ENCODE peak calls at places on chromosomes 16 and 17, in five cellular contexts. S, F, B, M and I are unnamed samples.

GRCh38 chr16:70470927-70471341 is 16.5 kb downstream of the FCSK start:
- DNase-seq in B (no peak), F (peak; percentile 65), M (no peak), S (no peak), I (no peak)

GRCh38 chr17:82358467-82359350 is at the start of gene TEX19:
- DNase-seq in S (no peak), B (no peak), M (no peak), F (peak; percentile 70), I (no peak)

GRCh38 chr17:65930140-65930715 is 261.7 kb downstream of the CEP112 start:
- DNase-seq in B (no peak), S (no peak), M (no peak), F (no peak), I (peak; percentile 58)

GRCh38 chr16:31461921-31462804 is 2.9 kb downstream of the ARMC5 start:
- DNase-seq in B (no peak), F (no peak), S (no peak), M (no peak), I (no peak)

GRCh38 chr17:9419932-9420453 is 155.6 kb downstream of the STX8 start:
- DNase-seq in B (no peak), S (no peak), M (no peak), F (no peak), I (no peak)

GRCh38 chr16:46843898-46844642 is 13.1 kb upstream of the C16orf87 start:
- DNase-seq in F (no peak), M (no peak), B (no peak), S (no peak), I (no peak)

GRCh38 chr17:75459246-75459589 is 2.8 kb downstream of the TMEM94 start:
- DNase-seq in S (no peak), B (no peak), F (no peak), M (no peak), I (no peak)

GRCh38 chr16:11916524-11917285 is 949 bp upstream of the GSPT1 start:
- DNase-seq in S (no peak), F (peak; percentile 87), B (no peak), M (peak; percentile 69), I (peak; percentile 21)

GRCh38 chr16:23650674-23651073 is 9.4 kb downstream of the DCTN5 start:
- DNase-seq in M (no peak), B (no peak), S (no peak), F (no peak), I (no peak)

GRCh38 chr16:30184430-30185140 is 1.2 kb downstream of the CORO1A start:
- DNase-seq in S (no peak), M (no peak), F (no peak), B (peak; percentile 24), I (no peak)

GRCh38 chr17:74140282-74140681 is 63.2 kb upstream of the RPL38 start:
- DNase-seq in M (no peak), F (no peak), S (no peak), B (no peak), I (no peak)

GRCh38 chr17:31064707-31065106 is 30.1 kb upstream of the NF1 start:
- DNase-seq in M (no peak), F (no peak), S (no peak), B (no peak), I (no peak)

GRCh38 chr17:39564201-39564828 is 43.4 kb downstream of the NEUROD2 start:
- DNase-seq in F (peak; percentile 36), B (no peak), S (no peak), M (no peak), I (no peak)

GRCh38 chr17:75041656-75042280 is 5.0 kb downstream of the ATP5PD start:
- DNase-seq in M (no peak), S (no peak), B (no peak), F (no peak), I (no peak)

GRCh38 chr17:46001390-46002310 is 2.6 kb downstream of the STH start:
- DNase-seq in S (no peak), M (no peak), F (no peak), B (no peak), I (no peak)

GRCh38 chr16:71867934-71868333 is 16.0 kb downstream of the ZNF821 start:
- DNase-seq in S (no peak), F (no peak), M (no peak), B (no peak), I (no peak)

GRCh38 chr17:3826191-3826590 is 19.9 kb downstream of the NCBP3 start:
- DNase-seq in S (no peak), B (no peak), F (no peak), M (no peak), I (no peak)

GRCh38 chr17:50037321-50038107 is 18.4 kb upstream of the ITGA3 start:
- DNase-seq in M (no peak), B (no peak), F (peak; percentile 77), S (no peak), I (peak; percentile 68)

GRCh38 chr17:66492500-66493123 is 190.2 kb downstream of the PRKCA start:
- DNase-seq in S (no peak), B (no peak), F (no peak), M (no peak), I (no peak)

GRCh38 chr17:20992987-20993862 is 49.6 kb downstream of the USP22 start:
- DNase-seq in M (peak; percentile 35), F (peak; percentile 81), B (peak; percentile 39), S (peak; percentile 44), I (peak; percentile 62)

GRCh38 chr16:86740817-86741799 is 162.8 kb downstream of the FOXL1 start:
- DNase-seq in S (peak; percentile 36), M (peak; percentile 18), B (no peak), F (peak; percentile 62), I (peak; percentile 70)

GRCh38 chr17:49516190-49516589 is 21.1 kb downstream of the NGFR start:
- DNase-seq in S (no peak), F (no peak), B (no peak), M (no peak), I (no peak)

GRCh38 chr17:42783778-42784138 is 3.3 kb downstream of the WNK4 start:
- DNase-seq in M (no peak), S (no peak), B (no peak), F (no peak), I (no peak)

GRCh38 chr17:42781639-42782401 is 1.4 kb downstream of the WNK4 start:
- DNase-seq in B (no peak), F (no peak), M (no peak), S (no peak), I (no peak)

GRCh38 chr17:42783062-42783777 is 2.8 kb downstream of the WNK4 start:
- DNase-seq in F (peak; percentile 67), S (no peak), B (no peak), M (no peak), I (peak; percentile 78)

GRCh38 chr17:42780816-42781638 is 617 bp downstream of the WNK4 start:
- DNase-seq in S (no peak), F (no peak), M (no peak), B (no peak), I (no peak)

DNA sequence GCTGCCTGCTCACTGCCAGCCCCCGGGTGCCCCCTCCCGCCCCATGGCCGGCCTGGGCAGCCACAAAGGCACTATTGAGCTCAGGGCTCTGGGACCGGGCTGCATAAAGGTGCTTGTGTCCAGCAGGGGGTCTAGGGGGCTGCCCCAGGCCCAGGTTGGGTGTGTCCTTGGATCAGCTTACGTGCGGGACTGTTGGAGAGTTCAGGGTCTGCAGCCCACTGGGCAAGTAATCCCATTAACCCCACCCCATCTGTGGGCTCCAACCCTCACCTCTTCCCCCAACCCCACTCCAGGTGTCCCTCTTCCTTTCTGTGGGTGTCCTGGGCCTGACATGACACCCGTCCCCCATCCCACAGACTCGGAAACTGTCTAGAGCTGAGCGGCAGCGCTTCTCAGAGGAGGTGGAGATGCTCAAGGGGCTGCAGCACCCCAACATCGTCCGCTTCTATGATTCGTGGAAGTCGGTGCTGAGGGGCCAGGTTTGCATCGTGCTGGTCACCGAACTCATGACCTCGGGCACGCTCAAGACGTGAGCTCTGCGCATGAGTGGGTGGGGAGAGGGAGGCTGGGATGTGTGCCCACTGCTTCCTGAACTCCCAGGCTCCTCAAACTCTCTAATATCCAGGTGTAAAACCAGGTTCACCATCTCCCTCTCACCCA is 2.1 kb downstream of the WNK4 start:
- DNase-seq in S (no peak), F (no peak), M (no peak), B (no peak), I (no peak)
- H3K4me3 ChIP-seq in S (peak overlapping the region; percentile 50), F (no peak overlapping the region), M (no peak overlapping the region), B (no peak overlapping the region), I (peak overlapping the region; percentile 78)

GRCh38 chr16:85249830-85250455 is 137.7 kb upstream of the CIBAR2 start:
- DNase-seq in M (no peak), F (no peak), S (no peak), B (no peak), I (no peak)
- H3K4me3 ChIP-seq in M (no peak overlapping the region), F (no peak overlapping the region), S (no peak overlapping the region), B (no peak overlapping the region), I (no peak overlapping the region)

DNA sequence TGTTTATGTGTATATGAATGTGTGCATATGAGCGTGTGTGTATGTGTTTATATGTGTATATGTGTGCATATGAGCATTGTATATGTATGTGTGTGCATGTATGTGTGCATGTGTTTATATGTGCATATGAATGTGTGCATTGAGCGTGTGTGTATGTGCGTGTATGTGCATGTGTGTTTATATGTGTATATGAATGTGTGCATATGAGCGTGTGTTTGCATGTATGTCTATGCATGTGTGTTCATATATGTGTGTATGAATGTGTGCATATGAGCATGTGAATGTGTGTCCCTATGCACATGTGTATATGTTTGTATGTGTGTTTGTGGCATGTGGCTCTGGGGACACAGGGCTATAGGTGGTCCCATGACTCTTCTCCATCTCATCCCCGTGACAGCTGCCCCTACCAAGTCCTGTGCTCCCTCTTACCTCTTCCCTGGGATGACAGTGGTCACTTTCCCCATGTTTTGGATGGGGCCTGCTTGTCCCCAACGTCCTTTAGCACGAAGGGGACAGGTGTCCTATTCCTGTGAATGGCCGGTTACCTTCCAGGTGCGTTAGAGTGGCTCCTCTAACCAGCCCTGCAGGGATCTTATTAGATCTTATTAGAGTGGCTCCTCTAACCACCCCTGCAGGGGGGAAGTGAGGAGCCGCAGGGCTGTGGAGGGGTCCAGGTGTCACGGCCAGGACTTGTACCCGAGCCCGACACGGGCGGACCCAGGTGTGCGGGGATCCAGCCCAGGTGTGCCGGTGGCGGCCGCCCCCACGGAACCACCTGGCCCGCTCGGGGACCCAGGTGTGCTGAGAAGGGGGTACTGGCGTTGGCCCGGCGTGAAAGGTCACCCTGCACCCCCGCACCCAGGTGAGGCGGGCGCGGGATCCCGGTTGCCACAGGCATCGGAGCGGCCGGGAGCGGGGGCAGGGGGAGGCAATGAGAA is 105.6 kb downstream of the SEC14L1 start:
- DNase-seq in M (no peak), B (no peak), F (no peak), S (no peak), I (no peak)
- H3K4me3 ChIP-seq in M (peak overlapping the region; percentile 58), B (peak overlapping the region; percentile 55), F (peak overlapping the region; percentile 57), S (peak overlapping the region; percentile 47), I (peak overlapping the region; percentile 59)

DNA sequence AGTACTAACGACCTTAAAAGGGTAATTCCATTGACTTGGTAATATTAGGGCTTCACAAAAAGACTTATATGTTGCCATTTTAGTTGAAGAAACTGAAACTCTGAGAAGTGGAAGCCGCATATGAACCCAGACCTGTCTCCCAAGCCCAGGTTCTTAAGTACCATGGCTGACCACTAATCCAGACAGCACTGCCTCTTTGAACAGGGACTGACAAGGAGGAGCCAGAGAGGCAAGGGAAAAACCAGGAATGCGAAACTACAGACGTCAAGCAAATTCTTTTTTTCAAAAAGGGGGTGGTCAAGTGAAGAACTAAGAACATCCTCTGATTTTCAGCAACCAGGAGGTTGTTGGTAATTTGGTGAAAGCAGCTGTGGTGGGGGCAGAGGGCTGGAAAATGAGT is 15.2 kb downstream of the CYB5D1 start:
- DNase-seq in F (no peak), S (no peak), M (no peak), B (no peak), I (no peak)
- H3K4me3 ChIP-seq in F (no peak overlapping the region), S (no peak overlapping the region), M (no peak overlapping the region), B (no peak overlapping the region), I (no peak overlapping the region)